ENCODE peak calls at places on chromosomes 5 and 9, in nine cellular contexts. M, N, X, R, Z, F, D, Y and Q are unnamed samples.

GRCh38 chr9:105957830-105958229 is 263.5 kb downstream of the TMEM38B start:
- DNase-seq in M (no peak), N (no peak), X (no peak), R (no peak), Z (no peak), F (no peak), D (no peak), Y (no peak), Q (no peak)

GRCh38 chr9:114319147-114319546 is 3.8 kb upstream of the ORM1 start:
- DNase-seq in M (no peak), N (no peak), X (no peak), R (no peak), Z (no peak), F (no peak), D (no peak), Y (no peak), Q (no peak)

GRCh38 chr9:93557366-93558137 is 18.8 kb upstream of the PHF2 start:
- DNase-seq in M (no peak), N (no peak), X (no peak), R (no peak), Z (no peak), F (no peak), D (no peak), Y (no peak), Q (no peak)

GRCh38 chr9:118522093-118523028 is 818.2 kb downstream of the TLR4 start:
- DNase-seq in M (peak), N (peak), X (peak), R (no peak), Z (peak), F (no peak), D (no peak), Y (peak), Q (peak)

GRCh38 chr9:14320272-14321245 is 6.6 kb upstream of the NFIB start:
- DNase-seq in M (peak), N (no peak), X (no peak), R (no peak), Z (no peak), F (no peak), D (no peak), Y (peak), Q (no peak)

GRCh38 chr5:173020643-173021042 is 35.5 kb upstream of the CREBRF start:
- DNase-seq in M (no peak), N (no peak), X (no peak), R (peak), Z (no peak), F (no peak), D (no peak), Y (no peak), Q (no peak)

GRCh38 chr9:126511426-126511825 is 102.3 kb upstream of the LMX1B start:
- DNase-seq in M (no peak), N (no peak), X (no peak), R (no peak), Z (no peak), F (no peak), D (no peak), Y (no peak), Q (no peak)

GRCh38 chr5:101611039-101611438 is 685.0 kb downstream of the SLCO4C1 start:
- DNase-seq in M (no peak), N (no peak), X (no peak), R (no peak), Z (no peak), F (no peak), D (no peak), Y (no peak), Q (no peak)

GRCh38 chr9:113468716-113469448 is 5.4 kb downstream of the RGS3 start:
- DNase-seq in M (no peak), N (no peak), X (no peak), R (peak), Z (no peak), F (no peak), D (no peak), Y (no peak), Q (no peak)

GRCh38 chr5:130912088-130912487 is 253.0 kb downstream of the HINT1 start:
- DNase-seq in M (peak), N (no peak), X (no peak), R (no peak), Z (no peak), F (no peak), D (no peak), Y (no peak), Q (no peak)

GRCh38 chr5:172005708-172006377 is 595 bp downstream of the FBXW11 start:
- DNase-seq in M (peak), N (no peak), X (peak), R (peak), Z (no peak), F (no peak), D (no peak), Y (peak), Q (peak)

GRCh38 chr9:109242751-109243150 is 75.7 kb upstream of the FRRS1L start:
- DNase-seq in M (no peak), N (no peak), X (no peak), R (no peak), Z (no peak), F (no peak), D (no peak), Y (no peak), Q (no peak)

GRCh38 chr5:104088876-104089778 is 526.5 kb upstream of the NUDT12 start:
- DNase-seq in M (no peak), N (no peak), X (no peak), R (no peak), Z (peak), F (no peak), D (no peak), Y (no peak), Q (no peak)

GRCh38 chr9:134378901-134379338 is 52.7 kb downstream of the RXRA start:
- DNase-seq in M (peak), N (no peak), X (no peak), R (peak), Z (no peak), F (no peak), D (no peak), Y (peak), Q (no peak)